ENCODE peak calls at places on chromosomes 16 and 17, in nine cellular contexts. P, Q, B, Z, A, G, S, E and J are unnamed samples.

GRCh38 chr17:38733315-38734234 is 3.4 kb downstream of the CISD3 start:
- DNase-seq in P (no peak), Q (no peak), B (peak; percentile 43), Z (no peak), A (no peak), G (peak; percentile 74), S (no peak), E (no peak), J (no peak)

GRCh38 chr17:77349976-77350830 is 209.4 kb downstream of the SEC14L1 start:
- DNase-seq in P (no peak), Q (no peak), B (no peak), Z (peak; percentile 18), A (peak; percentile 27), G (no peak), S (peak; percentile 49), E (peak; percentile 56), J (no peak)

GRCh38 chr16:28589930-28590329 is 6.9 kb downstream of the SULT1A2 start:
- DNase-seq in P (no peak), Q (no peak), B (no peak), Z (no peak), A (no peak), G (no peak), S (no peak), E (no peak), J (no peak)

GRCh38 chr17:7703584-7704574 is 1.1 kb upstream of the EFNB3 start:
- DNase-seq in P (no peak), Q (no peak), B (peak; percentile 16), Z (peak; percentile 29), A (peak; percentile 18), G (peak; percentile 42), S (no peak), E (no peak), J (peak; percentile 45)

GRCh38 chr16:87723224-87723619 is 42.6 kb downstream of the KLHDC4 start:
- DNase-seq in P (no peak), Q (peak; percentile 84), B (no peak), Z (peak; percentile 48), A (peak; percentile 25), G (no peak), S (peak; percentile 93), E (peak; percentile 72), J (no peak)

GRCh38 chr16:81315271-81316175 is 761 bp downstream of the GAN start:
- DNase-seq in P (no peak), Q (no peak), B (peak; percentile 46), Z (peak; percentile 68), A (peak; percentile 45), G (peak; percentile 64), S (peak; percentile 71), E (peak; percentile 82), J (peak; percentile 44)

GRCh38 chr17:45246861-45247428 is 14.9 kb downstream of the SPATA32 start:
- DNase-seq in P (no peak), Q (no peak), B (no peak), Z (no peak), A (no peak), G (no peak), S (peak; percentile 50), E (peak; percentile 71), J (no peak)

GRCh38 chr16:3282103-3282746 is 1.1 kb upstream of the ZNF263 start:
- DNase-seq in P (no peak), Q (no peak), B (no peak), Z (no peak), A (peak; percentile 18), G (no peak), S (no peak), E (no peak), J (no peak)

GRCh38 chr17:81338301-81339179 is 43.4 kb upstream of the SLC38A10 start:
- DNase-seq in P (no peak), Q (no peak), B (no peak), Z (no peak), A (no peak), G (peak; percentile 55), S (no peak), E (no peak), J (no peak)

GRCh38 chr16:20401475-20402016 is 3.0 kb downstream of the PDILT start:
- DNase-seq in P (no peak), Q (no peak), B (no peak), Z (peak; percentile 79), A (no peak), G (no peak), S (no peak), E (no peak), J (no peak)

GRCh38 chr17:58279016-58279671 is 1.6 kb downstream of the MPO start:
- DNase-seq in P (no peak), Q (no peak), B (no peak), Z (no peak), A (no peak), G (no peak), S (peak; percentile 34), E (peak; percentile 75), J (no peak)

GRCh38 chr17:59292174-59292523 is 39.3 kb upstream of the YPEL2 start:
- DNase-seq in P (no peak), Q (no peak), B (no peak), Z (no peak), A (no peak), G (no peak), S (no peak), E (no peak), J (no peak)
- H3K27ac ChIP-seq in P (no peak overlapping the region), Q (no peak overlapping the region), B (no peak overlapping the region), Z (no peak overlapping the region), A (no peak overlapping the region), G (no peak overlapping the region), S (no peak overlapping the region), E (no peak overlapping the region), J (no peak overlapping the region)

GRCh38 chr17:21286771-21287702 is 2.5 kb downstream of the MAP2K3 start:
- DNase-seq in P (no peak), Q (no peak), B (no peak), Z (peak; percentile 88), A (peak; percentile 52), G (peak; percentile 68), S (no peak), E (peak; percentile 76), J (peak; percentile 58)
- H3K27ac ChIP-seq in P (peak overlapping the region; percentile 94), Q (peak overlapping the region; percentile 94), B (peak overlapping the region; percentile 69), Z (peak overlapping the region; percentile 98), A (peak overlapping the region; percentile 72), G (peak overlapping the region; percentile 83), S (peak overlapping the region; percentile 0), E (peak overlapping the region; percentile 86), J (peak overlapping the region; percentile 94)

DNA sequence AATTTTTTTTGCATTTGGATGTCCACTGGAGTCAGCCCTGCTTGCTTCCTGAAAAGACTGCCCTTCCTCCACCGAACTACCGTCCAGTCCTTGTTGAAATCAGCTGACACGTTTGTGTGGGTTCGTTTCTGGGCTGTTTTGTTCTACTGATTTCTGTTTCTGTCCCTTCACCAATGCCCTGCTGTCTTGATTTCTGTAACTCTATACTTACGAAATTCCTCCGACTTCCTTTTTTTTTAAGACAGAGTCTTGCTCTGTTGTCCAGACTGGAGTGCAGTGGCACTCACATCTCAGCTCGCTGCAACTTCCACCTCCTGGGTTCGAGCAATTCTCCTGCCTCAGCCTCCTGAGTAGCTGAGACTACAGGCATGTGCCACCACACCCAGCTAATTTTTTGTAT is 8.4 kb upstream of the GAA start:
- DNase-seq in P (no peak), Q (no peak), B (no peak), Z (no peak), A (no peak), G (no peak), S (no peak), E (no peak), J (no peak)
- H3K27ac ChIP-seq in P (no peak overlapping the region), Q (no peak overlapping the region), B (no peak overlapping the region), Z (no peak overlapping the region), A (no peak overlapping the region), G (no peak overlapping the region), S (no peak overlapping the region), E (peak overlapping the region; percentile 63), J (no peak overlapping the region)

DNA sequence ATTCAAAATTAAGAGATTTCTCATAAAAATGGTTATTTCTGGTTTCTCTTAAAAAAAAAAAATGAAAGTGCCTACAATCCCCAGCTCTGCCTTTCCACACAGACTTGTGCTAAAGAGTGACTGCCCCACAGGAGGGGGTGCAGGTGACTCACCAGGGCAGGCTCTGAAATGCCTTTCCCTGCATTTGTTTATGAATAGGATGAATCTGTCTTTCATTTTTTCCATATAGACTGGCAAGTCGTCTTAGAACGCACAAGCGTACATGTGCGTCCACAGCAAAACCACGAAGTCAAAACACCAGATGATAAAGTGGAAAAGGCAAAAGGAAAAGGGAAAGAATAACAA is 271.6 kb downstream of the PHKB start:
- DNase-seq in P (no peak), Q (peak; percentile 94), B (no peak), Z (no peak), A (peak; percentile 95), G (no peak), S (no peak), E (no peak), J (peak; percentile 81)
- H3K27ac ChIP-seq in P (no peak overlapping the region), Q (peak overlapping the region; percentile 66), B (no peak overlapping the region), Z (no peak overlapping the region), A (peak overlapping the region; percentile 75), G (no peak overlapping the region), S (no peak overlapping the region), E (no peak overlapping the region), J (peak overlapping the region; percentile 82)

DNA sequence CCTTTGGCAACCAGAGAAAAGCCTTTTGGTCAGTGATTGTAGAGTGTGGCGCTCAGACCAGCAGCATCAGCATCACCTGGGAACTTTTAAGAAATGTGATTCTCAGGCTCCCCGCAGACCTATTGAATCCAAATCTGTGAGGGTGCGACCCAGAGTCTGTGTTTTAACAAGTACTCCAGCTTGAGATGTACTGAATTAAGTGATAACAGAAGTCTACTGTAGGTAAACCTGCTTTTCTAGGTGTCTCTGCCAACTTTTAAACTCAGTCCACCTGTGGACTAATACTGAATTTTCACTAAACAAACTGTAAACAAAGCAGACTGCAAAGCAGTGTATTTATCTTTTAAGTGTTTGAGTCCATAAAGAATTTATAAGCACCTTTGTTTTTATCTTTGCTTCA is 43.6 kb downstream of the NUP93 start:
- DNase-seq in P (no peak), Q (no peak), B (no peak), Z (no peak), A (no peak), G (no peak), S (no peak), E (no peak), J (no peak)
- H3K27ac ChIP-seq in P (no peak overlapping the region), Q (no peak overlapping the region), B (no peak overlapping the region), Z (peak overlapping the region; percentile 36), A (no peak overlapping the region), G (no peak overlapping the region), S (no peak overlapping the region), E (no peak overlapping the region), J (no peak overlapping the region)

GRCh38 chr16:48612621-48613020 is 2.6 kb upstream of the N4BP1 start:
- DNase-seq in P (no peak), Q (no peak), B (no peak), Z (peak; percentile 1), A (no peak), G (no peak), S (no peak), E (no peak), J (no peak)
- H3K27ac ChIP-seq in P (peak overlapping the region; percentile 69), Q (no peak overlapping the region), B (peak overlapping the region; percentile 93), Z (peak overlapping the region; percentile 46), A (peak overlapping the region; percentile 92), G (no peak overlapping the region), S (no peak overlapping the region), E (peak overlapping the region; percentile 80), J (no peak overlapping the region)

GRCh38 chr17:47897561-47897960 is 1.5 kb downstream of the SP2 start:
- DNase-seq in P (no peak), Q (no peak), B (no peak), Z (no peak), A (no peak), G (no peak), S (no peak), E (no peak), J (no peak)
- H3K27ac ChIP-seq in P (no peak overlapping the region), Q (no peak overlapping the region), B (no peak overlapping the region), Z (no peak overlapping the region), A (no peak overlapping the region), G (no peak overlapping the region), S (no peak overlapping the region), E (no peak overlapping the region), J (no peak overlapping the region)

GRCh38 chr16:51180719-51181494 is 29.8 kb upstream of the SALL1 start:
- DNase-seq in P (no peak), Q (no peak), B (no peak), Z (no peak), A (no peak), G (no peak), S (no peak), E (no peak), J (no peak)
- H3K27ac ChIP-seq in P (no peak overlapping the region), Q (no peak overlapping the region), B (no peak overlapping the region), Z (no peak overlapping the region), A (no peak overlapping the region), G (no peak overlapping the region), S (no peak overlapping the region), E (no peak overlapping the region), J (no peak overlapping the region)